ENCODE peak calls at places on chromosomes 3 and 15, in five cellular contexts. One of them, this sample, is unnamed.
A peak's percentile ranks its signal among the peaks of the same experiment; 100 is the strongest.

GRCh38 chr3:36244728-36245127 is 135.6 kb upstream of the STAC start:
- DNase-seq in lower leg skin: no peak
- DNase-seq in G401: no peak
- DNase-seq in activated T-cell treated with anti-CD3 and anti-CD28 coated beads for 1 hour: no peak
- DNase-seq in GM04504: no peak
- DNase-seq in this sample: no peak

GRCh38 chr15:72902245-72902928 is 118.8 kb upstream of the ADPGK start:
- DNase-seq in lower leg skin: no peak
- DNase-seq in G401: peak; percentile 48
- DNase-seq in activated T-cell treated with anti-CD3 and anti-CD28 coated beads for 1 hour: no peak
- DNase-seq in GM04504: peak; percentile 67
- DNase-seq in this sample: no peak

GRCh38 chr3:127736801-127737539 is 64.2 kb downstream of the ABTB1 start:
- DNase-seq in lower leg skin: no peak
- DNase-seq in G401: no peak
- DNase-seq in activated T-cell treated with anti-CD3 and anti-CD28 coated beads for 1 hour: no peak
- DNase-seq in GM04504: no peak
- DNase-seq in this sample: no peak

GRCh38 chr3:18233987-18234716 is 191.0 kb downstream of the SATB1 start:
- DNase-seq in lower leg skin: no peak
- DNase-seq in G401: no peak
- DNase-seq in activated T-cell treated with anti-CD3 and anti-CD28 coated beads for 1 hour: no peak
- DNase-seq in GM04504: no peak
- DNase-seq in this sample: no peak

GRCh38 chr15:85289677-85290365 is 90.6 kb upstream of the AKAP13 start:
- DNase-seq in lower leg skin: no peak
- DNase-seq in G401: peak; percentile 58
- DNase-seq in activated T-cell treated with anti-CD3 and anti-CD28 coated beads for 1 hour: no peak
- DNase-seq in GM04504: no peak
- DNase-seq in this sample: peak; percentile 46

GRCh38 chr15:74259324-74259712 is 23.2 kb downstream of the CCDC33 start:
- DNase-seq in lower leg skin: no peak
- DNase-seq in G401: no peak
- DNase-seq in activated T-cell treated with anti-CD3 and anti-CD28 coated beads for 1 hour: no peak
- DNase-seq in GM04504: no peak
- DNase-seq in this sample: no peak

GRCh38 chr15:97984157-97984556 is 23.7 kb downstream of the ARRDC4 start:
- DNase-seq in lower leg skin: no peak
- DNase-seq in G401: no peak
- DNase-seq in activated T-cell treated with anti-CD3 and anti-CD28 coated beads for 1 hour: no peak
- DNase-seq in GM04504: no peak
- DNase-seq in this sample: no peak

GRCh38 chr3:72309626-72310025 is 524.7 kb upstream of the PROK2 start:
- DNase-seq in lower leg skin: no peak
- DNase-seq in G401: no peak
- DNase-seq in activated T-cell treated with anti-CD3 and anti-CD28 coated beads for 1 hour: no peak
- DNase-seq in GM04504: no peak
- DNase-seq in this sample: no peak

GRCh38 chr15:33182278-33182905 is 12.1 kb downstream of the FMN1 start:
- DNase-seq in lower leg skin: no peak
- DNase-seq in G401: no peak
- DNase-seq in activated T-cell treated with anti-CD3 and anti-CD28 coated beads for 1 hour: no peak
- DNase-seq in GM04504: no peak
- DNase-seq in this sample: no peak

GRCh38 chr3:42020681-42021307 is 58.9 kb upstream of the ULK4 start:
- DNase-seq in lower leg skin: no peak
- DNase-seq in G401: no peak
- DNase-seq in activated T-cell treated with anti-CD3 and anti-CD28 coated beads for 1 hour: no peak
- DNase-seq in GM04504: no peak
- DNase-seq in this sample: peak; percentile 90

GRCh38 chr15:92648190-92648875 is 7.2 kb downstream of the FAM174B start:
- DNase-seq in lower leg skin: peak; percentile 71
- DNase-seq in G401: no peak
- DNase-seq in activated T-cell treated with anti-CD3 and anti-CD28 coated beads for 1 hour: no peak
- DNase-seq in GM04504: no peak
- DNase-seq in this sample: no peak

GRCh38 chr3:41088882-41089281 is 110.4 kb upstream of the CTNNB1 start:
- DNase-seq in lower leg skin: no peak
- DNase-seq in G401: no peak
- DNase-seq in activated T-cell treated with anti-CD3 and anti-CD28 coated beads for 1 hour: no peak
- DNase-seq in GM04504: no peak
- DNase-seq in this sample: no peak

GRCh38 chr3:134650431-134651346 is at the start of gene KY:
- DNase-seq in lower leg skin: no peak
- DNase-seq in G401: peak; percentile 54
- DNase-seq in activated T-cell treated with anti-CD3 and anti-CD28 coated beads for 1 hour: no peak
- DNase-seq in GM04504: no peak
- DNase-seq in this sample: no peak

GRCh38 chr3:169581633-169582032 is 81.9 kb downstream of the MECOM start:
- DNase-seq in lower leg skin: no peak
- DNase-seq in G401: no peak
- DNase-seq in activated T-cell treated with anti-CD3 and anti-CD28 coated beads for 1 hour: no peak
- DNase-seq in GM04504: no peak
- DNase-seq in this sample: peak; percentile 46

GRCh38 chr3:140443073-140443472 is 234.8 kb upstream of the TRIM42 start:
- DNase-seq in lower leg skin: no peak
- DNase-seq in G401: no peak
- DNase-seq in activated T-cell treated with anti-CD3 and anti-CD28 coated beads for 1 hour: no peak
- DNase-seq in GM04504: no peak
- DNase-seq in this sample: peak; percentile 67

GRCh38 chr3:156334841-156335545 is 214.6 kb downstream of the KCNAB1 start:
- DNase-seq in lower leg skin: no peak
- DNase-seq in G401: no peak
- DNase-seq in activated T-cell treated with anti-CD3 and anti-CD28 coated beads for 1 hour: no peak
- DNase-seq in GM04504: no peak
- DNase-seq in this sample: peak; percentile 27

GRCh38 chr3:146157325-146158060 is 3.5 kb downstream of the PLOD2 start:
- DNase-seq in lower leg skin: no peak
- DNase-seq in G401: peak; percentile 10
- DNase-seq in activated T-cell treated with anti-CD3 and anti-CD28 coated beads for 1 hour: no peak
- DNase-seq in GM04504: no peak
- DNase-seq in this sample: peak; percentile 52

GRCh38 chr15:84748274-84749110 is at the start of gene ZNF592:
- DNase-seq in lower leg skin: peak; percentile 96
- DNase-seq in G401: peak; percentile 73
- DNase-seq in activated T-cell treated with anti-CD3 and anti-CD28 coated beads for 1 hour: peak; percentile 72
- DNase-seq in GM04504: peak; percentile 64
- DNase-seq in this sample: peak; percentile 67

GRCh38 chr3:8759038-8759755 is 10.2 kb downstream of the OXTR start:
- DNase-seq in lower leg skin: no peak
- DNase-seq in G401: no peak
- DNase-seq in activated T-cell treated with anti-CD3 and anti-CD28 coated beads for 1 hour: no peak
- DNase-seq in GM04504: no peak
- DNase-seq in this sample: no peak

GRCh38 chr3:177385831-177386301 is 188.6 kb upstream of the TBL1XR1 start:
- DNase-seq in lower leg skin: no peak
- DNase-seq in G401: no peak
- DNase-seq in activated T-cell treated with anti-CD3 and anti-CD28 coated beads for 1 hour: no peak
- DNase-seq in GM04504: peak; percentile 58
- DNase-seq in this sample: peak; percentile 5

GRCh38 chr3:54755746-54756145 is 172.1 kb downstream of the LRTM1 start:
- DNase-seq in lower leg skin: no peak
- DNase-seq in G401: no peak
- DNase-seq in activated T-cell treated with anti-CD3 and anti-CD28 coated beads for 1 hour: no peak
- DNase-seq in GM04504: no peak
- DNase-seq in this sample: no peak